ENCODE peak calls at places on chromosomes 7 and 10, in ten cellular contexts. O is MCF 10A, W is H1, K is body of pancreas, B is Calu3, Q is GM13976, F is suprapubic skin, R is nephron progenitor cell, E is tibial nerve, Z is mesothelial cell of epicardium. V is an unnamed sample.

GRCh38 chr10:17199351-17199804 is 2.1 kb downstream of the TRDMT1 start:
- DNase-seq in O (peak; percentile 40), W (no peak), K (no peak), B (no peak), Q (no peak), F (no peak), R (no peak), E (no peak), Z (no peak), V (no peak)

GRCh38 chr7:25282194-25282593 is 53.9 kb upstream of the NPVF start:
- DNase-seq in O (no peak), W (no peak), K (no peak), B (no peak), Q (no peak), F (no peak), R (no peak), E (no peak), Z (no peak), V (no peak)

GRCh38 chr7:116259821-116260440 is 49.6 kb downstream of the TES start:
- DNase-seq in O (peak; percentile 89), W (no peak), K (no peak), B (no peak), Q (no peak), F (no peak), R (no peak), E (no peak), Z (no peak), V (no peak)

GRCh38 chr7:80410081-80410480 is 101.8 kb downstream of the GNAT3 start:
- DNase-seq in O (no peak), W (no peak), K (no peak), B (no peak), Q (no peak), F (no peak), R (no peak), E (no peak), Z (no peak), V (no peak)

GRCh38 chr7:75639071-75639892 is 99.5 kb downstream of the HIP1 start:
- DNase-seq in O (peak; percentile 32), W (no peak), K (peak; percentile 30), B (peak; percentile 36), Q (peak; percentile 82), F (no peak), R (peak; percentile 75), E (peak; percentile 29), Z (peak; percentile 66), V (peak; percentile 62)

GRCh38 chr10:124619195-124619594 is 125.0 kb downstream of the FAM53B start:
- DNase-seq in O (no peak), W (no peak), K (no peak), B (peak; percentile 42), Q (peak; percentile 68), F (no peak), R (no peak), E (no peak), Z (no peak), V (no peak)

GRCh38 chr10:58637372-58637771 is 124.7 kb downstream of the BICC1 start:
- DNase-seq in O (no peak), W (no peak), K (no peak), B (peak; percentile 59), Q (no peak), F (no peak), R (no peak), E (no peak), Z (no peak), V (no peak)

GRCh38 chr10:87837445-87837844 is 19.4 kb upstream of the ATAD1 start:
- DNase-seq in O (no peak), W (no peak), K (no peak), B (no peak), Q (no peak), F (no peak), R (no peak), E (no peak), Z (no peak), V (no peak)

GRCh38 chr7:87013136-87013840 is 46.2 kb downstream of the ELAPOR2 start:
- DNase-seq in O (no peak), W (no peak), K (no peak), B (no peak), Q (no peak), F (no peak), R (no peak), E (no peak), Z (no peak), V (no peak)

GRCh38 chr10:60298408-60299389 is 91.0 kb downstream of the ANK3 start:
- DNase-seq in O (no peak), W (no peak), K (no peak), B (no peak), Q (no peak), F (no peak), R (no peak), E (no peak), Z (no peak), V (no peak)

GRCh38 chr10:83625831-83626360 is 513.4 kb upstream of the GHITM start:
- DNase-seq in O (no peak), W (no peak), K (no peak), B (no peak), Q (no peak), F (no peak), R (no peak), E (no peak), Z (no peak), V (no peak)

GRCh38 chr7:137909042-137909441 is 62.3 kb upstream of the DGKI start:
- DNase-seq in O (no peak), W (no peak), K (no peak), B (no peak), Q (no peak), F (no peak), R (no peak), E (peak; percentile 50), Z (no peak), V (no peak)

GRCh38 chr10:103592186-103593021 is 98.9 kb downstream of the NEURL1 start:
- DNase-seq in O (peak; percentile 51), W (peak; percentile 46), K (peak; percentile 49), B (peak; percentile 57), Q (peak; percentile 89), F (no peak), R (peak; percentile 67), E (no peak), Z (peak; percentile 59), V (peak; percentile 55)

GRCh38 chr10:103595933-103596726 is 102.6 kb downstream of the NEURL1 start:
- DNase-seq in O (no peak), W (no peak), K (no peak), B (no peak), Q (no peak), F (no peak), R (no peak), E (no peak), Z (no peak), V (no peak)

GRCh38 chr10:103594326-103594725 is 100.8 kb downstream of the NEURL1 start:
- DNase-seq in O (no peak), W (no peak), K (no peak), B (no peak), Q (no peak), F (no peak), R (no peak), E (no peak), Z (no peak), V (no peak)

GRCh38 chr10:103590744-103591291 is 97.3 kb downstream of the NEURL1 start:
- DNase-seq in O (no peak), W (no peak), K (no peak), B (no peak), Q (no peak), F (no peak), R (no peak), E (no peak), Z (no peak), V (no peak)

DNA sequence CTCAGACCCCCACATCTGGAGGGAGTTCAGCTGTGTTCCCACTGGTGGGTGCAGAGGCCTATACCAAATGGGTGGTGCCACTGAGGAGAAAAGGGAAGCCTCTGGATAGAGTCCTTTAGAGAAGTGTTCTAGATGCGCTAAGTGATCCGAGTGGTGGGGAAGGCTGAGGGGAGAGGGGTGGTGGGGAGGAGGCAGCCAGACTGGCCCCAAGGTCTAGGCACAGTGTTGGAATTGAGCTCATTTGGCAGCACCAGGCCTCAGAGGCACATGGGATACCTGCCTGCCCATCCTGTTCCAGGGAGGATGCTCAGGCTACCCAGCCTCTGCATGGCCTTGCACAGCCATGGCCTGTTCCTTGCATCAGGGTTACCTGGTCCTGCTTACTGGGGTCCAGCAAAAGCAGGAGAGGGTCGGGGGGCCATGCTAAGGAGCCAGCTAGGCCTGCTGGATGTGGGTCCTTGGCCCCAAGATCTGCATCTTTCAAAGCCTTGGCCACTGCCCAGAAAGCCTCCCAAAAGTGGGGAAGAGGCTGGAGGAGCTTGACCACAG is 99.6 kb downstream of the NEURL1 start:
- DNase-seq in O (no peak), W (no peak), K (no peak), B (no peak), Q (no peak), F (no peak), R (no peak), E (no peak), Z (no peak), V (no peak)
- TF ChIP-seq CTCF in O (no peak), W (no peak), K (no peak), B (no peak), Q (no peak), F (no peak), R (no peak), E (no peak), Z (no peak), V (no peak)

GRCh38 chr10:590721-591120 is 98.7 kb downstream of the DIP2C start:
- DNase-seq in O (no peak), W (no peak), K (no peak), B (no peak), Q (no peak), F (no peak), R (no peak), E (no peak), Z (no peak), V (no peak)
- TF ChIP-seq CTCF in O (no peak), W (no peak), K (no peak), B (no peak), Q (no peak), F (no peak), R (no peak), E (no peak), Z (no peak), V (no peak)

DNA sequence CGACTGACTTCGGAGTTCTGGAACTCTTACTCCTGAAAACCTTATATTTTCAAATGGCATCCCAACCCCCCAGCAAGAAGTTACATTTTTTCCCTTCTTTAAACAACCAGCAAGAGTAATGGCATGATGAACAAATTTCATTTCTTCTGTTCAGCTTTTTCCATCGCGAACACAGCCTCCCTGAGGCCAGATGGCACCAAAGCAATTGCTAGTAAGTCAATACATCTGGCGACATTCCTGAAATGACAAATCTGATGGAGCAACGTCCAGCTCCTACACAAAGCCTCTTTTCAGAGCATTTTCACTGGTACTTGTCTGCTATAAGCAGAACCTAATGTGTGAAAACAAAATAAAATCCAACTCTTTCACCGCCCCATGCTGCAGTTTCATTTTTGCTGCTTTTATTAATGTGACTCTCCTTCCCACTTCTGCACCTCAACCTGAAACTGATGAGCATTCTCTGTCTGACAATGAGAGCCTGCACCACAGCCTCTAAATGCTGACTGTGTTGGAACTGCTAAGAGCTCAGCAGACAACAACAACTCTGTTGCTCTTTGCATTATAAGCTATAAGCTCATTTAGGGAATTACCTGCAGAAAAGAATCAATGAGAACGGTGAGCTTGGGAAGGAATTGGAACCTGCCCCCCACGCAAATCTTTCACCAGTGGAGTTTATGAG is 229.8 kb downstream of the FGFR2 start:
- DNase-seq in O (peak; percentile 0), W (no peak), K (no peak), B (no peak), Q (no peak), F (no peak), R (no peak), E (no peak), Z (no peak), V (no peak)
- TF ChIP-seq CTCF in O (no peak), W (no peak), K (no peak), B (no peak), Q (no peak), F (no peak), R (no peak), E (no peak), Z (no peak), V (no peak)

GRCh38 chr10:106618611-106619010 is 545.9 kb downstream of the SORCS1 start:
- DNase-seq in O (no peak), W (no peak), K (no peak), B (no peak), Q (no peak), F (no peak), R (no peak), E (no peak), Z (no peak), V (no peak)
- TF ChIP-seq CTCF in O (no peak), W (no peak), K (no peak), B (no peak), Q (no peak), F (no peak), R (no peak), E (no peak), Z (no peak), V (no peak)